ENCODE peak calls at places on chromosomes 7 and 10, in four cellular contexts. F, W, Y and R are unnamed samples.
A peak's percentile ranks its signal among the peaks of the same experiment; 100 is the strongest.

GRCh38 chr10:9254353-9254752 is 1199.9 kb downstream of the GATA3 start:
- DNase-seq in F (no peak), W (no peak), Y (no peak), R (no peak)

GRCh38 chr7:116420003-116420402 is 79.5 kb upstream of the CAV2 start:
- DNase-seq in Y (no peak), F (no peak), W (no peak), R (no peak)

GRCh38 chr7:127581716-127582115 is 3.7 kb downstream of the GCC1 start:
- DNase-seq in Y (no peak), F (no peak), W (no peak), R (no peak)

GRCh38 chr10:80571352-80571751 is 33.6 kb downstream of the SH2D4B start:
- DNase-seq in W (no peak), Y (no peak), F (no peak), R (peak; percentile 72)

GRCh38 chr10:28839600-28840007 is 162.3 kb downstream of the BAMBI start:
- DNase-seq in F (no peak), W (no peak), Y (no peak), R (no peak)

GRCh38 chr7:151408498-151408838 is 1.4 kb downstream of the WDR86 start:
- DNase-seq in F (no peak), Y (no peak), W (no peak), R (no peak)

GRCh38 chr7:159192761-159193453 is 48.2 kb upstream of the VIPR2 start:
- DNase-seq in F (no peak), W (no peak), Y (no peak), R (no peak)

GRCh38 chr7:114026486-114027089 is 107.8 kb upstream of the PPP1R3A start:
- DNase-seq in F (no peak), Y (no peak), W (no peak), R (no peak)

GRCh38 chr7:8638076-8638475 is 204.7 kb downstream of the NXPH1 start:
- DNase-seq in F (no peak), Y (peak; percentile 8), W (no peak), R (no peak)

GRCh38 chr7:133230591-133231194 is 22.2 kb upstream of the EXOC4 start:
- DNase-seq in W (peak; percentile 26), Y (peak; percentile 35), F (no peak), R (no peak)

GRCh38 chr10:5293691-5294550 is 70.8 kb upstream of the UCN3 start:
- DNase-seq in F (no peak), Y (peak; percentile 75), W (peak; percentile 79), R (peak; percentile 85)

GRCh38 chr7:28110427-28111012 is 70.1 kb downstream of the JAZF1 start:
- DNase-seq in F (no peak), Y (no peak), W (no peak), R (peak; percentile 72)

GRCh38 chr10:3542185-3542611 is 242.8 kb downstream of the KLF6 start:
- DNase-seq in Y (no peak), W (no peak), F (no peak), R (no peak)

GRCh38 chr10:50946991-50947781 is 61.8 kb upstream of the A1CF start:
- DNase-seq in W (no peak), Y (no peak), F (no peak), R (no peak)

GRCh38 chr7:102205915-102206314 is 80.8 kb upstream of the SH2B2 start:
- DNase-seq in Y (no peak), W (no peak), F (no peak), R (no peak)
- H3K36me3 ChIP-seq in Y (peaks cover 41% of the 10 kb centered on the region), W (peaks cover 86% of the 10 kb centered on the region), F (peaks cover 24% of the 10 kb centered on the region), R (peaks cover 96% of the 10 kb centered on the region)

GRCh38 chr7:48708635-48709034 is 215.7 kb upstream of the CDC14C start:
- DNase-seq in F (no peak), W (no peak), Y (no peak), R (no peak)

GRCh38 chr7:48703446-48703845 is 220.9 kb upstream of the CDC14C start:
- DNase-seq in Y (no peak), F (no peak), W (no peak), R (no peak)
- TF ChIP-seq POLR2AphosphoS5 in Y (no peak), F (no peak), W (no peak), R (no peak)

DNA sequence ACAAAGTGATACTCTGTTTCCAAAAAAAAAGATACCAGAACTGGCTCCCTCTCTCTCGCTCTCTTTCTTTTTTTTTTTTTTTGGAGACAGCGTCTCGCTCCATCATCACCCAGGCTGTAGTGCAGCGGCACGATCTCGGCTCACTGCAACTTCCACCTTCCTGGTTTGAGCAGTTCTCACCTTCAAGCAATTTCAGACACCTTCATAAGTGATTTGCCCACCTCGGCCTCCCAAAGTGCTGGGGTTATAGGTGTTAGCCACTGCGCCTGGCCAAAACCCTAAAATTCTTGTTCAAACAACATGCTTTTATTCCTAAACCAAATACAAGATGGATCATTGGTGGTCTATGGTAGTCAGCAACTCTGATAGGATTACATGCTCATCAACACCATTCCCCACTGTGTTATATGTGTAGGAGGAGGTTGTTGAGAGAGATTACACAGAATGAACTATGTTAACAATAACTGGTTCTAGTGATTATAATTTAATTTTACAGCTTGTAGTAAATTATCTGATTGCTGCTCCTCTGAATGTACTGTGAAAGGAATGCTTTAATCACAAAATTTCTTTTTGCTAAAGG is 15.5 kb downstream of the ACBD5 start:
- DNase-seq in W (no peak), Y (no peak), F (no peak), R (no peak)
- TF ChIP-seq EP300 in W (no peak), Y (no peak), F (no peak), R (no peak)

GRCh38 chr10:19283285-19283684 is 234.7 kb downstream of the MALRD1 start:
- DNase-seq in Y (no peak), W (no peak), F (no peak), R (no peak)
- H3K36me3 ChIP-seq in Y (no peaks in the 10 kb centered on the region), W (no peaks in the 10 kb centered on the region), F (no peaks in the 10 kb centered on the region), R (no peaks in the 10 kb centered on the region)